ENCODE peak calls at places on chromosomes 11 and 22, in seven cellular contexts. A is adrenal gland; T is neuronal stem cell; F is stomach; M is psoas muscle; K is naive thymus-derived CD4-positive, alpha-beta T cell; Q is PC-3. Y is an unnamed sample. For H3K4me1 and H3K9me3, the result is how much of the 10 kb centered on the place peaks cover.

GRCh38 chr22:21760640-21761039 is 25.0 kb upstream of the YPEL1 start:
- DNase-seq in A (no peak), T (no peak), F (no peak), M (no peak), K (no peak), Q (peak), Y (no peak)

GRCh38 chr22:26550498-26551033 is 38.3 kb upstream of the TFIP11 start:
- DNase-seq in A (peak), T (no peak), F (no peak), M (no peak), K (no peak), Q (peak), Y (no peak)

GRCh38 chr11:83025267-83025704 is 46.4 kb downstream of the RAB30 start:
- DNase-seq in A (no peak), T (no peak), F (no peak), M (no peak), K (no peak), Q (peak), Y (peak)

GRCh38 chr22:46464701-46465347 is 72.6 kb downstream of the CELSR1 start:
- DNase-seq in A (no peak), T (no peak), F (no peak), M (no peak), K (no peak), Q (no peak), Y (no peak)

GRCh38 chr22:36775589-36775965 is 342 bp downstream of the IFT27 start:
- DNase-seq in A (peak), T (peak), F (peak), M (peak), K (no peak), Q (peak), Y (peak)

GRCh38 chr11:61134801-61135257 is 26.4 kb downstream of the VPS37C start:
- DNase-seq in A (no peak), T (no peak), F (no peak), M (peak), K (no peak), Q (no peak), Y (no peak)

GRCh38 chr11:132301900-132302299 is 931.5 kb downstream of the NTM start:
- DNase-seq in A (no peak), T (no peak), F (no peak), M (no peak), K (no peak), Q (no peak), Y (no peak)

GRCh38 chr11:112837162-112837826 is 123.9 kb upstream of the NCAM1 start:
- DNase-seq in A (peak), T (no peak), F (peak), M (no peak), K (no peak), Q (peak), Y (no peak)

GRCh38 chr11:75147875-75148263 is 3.0 kb upstream of the SLCO2B1 start:
- DNase-seq in A (peak), T (no peak), F (no peak), M (peak), K (no peak), Q (no peak), Y (no peak)

GRCh38 chr11:99020324-99021225 is at the start of gene CNTN5:
- DNase-seq in A (peak), T (peak), F (no peak), M (peak), K (no peak), Q (peak), Y (no peak)

GRCh38 chr11:109892321-109892794 is 200.8 kb upstream of the ZC3H12C start:
- DNase-seq in A (no peak), T (no peak), F (no peak), M (no peak), K (no peak), Q (peak), Y (no peak)

GRCh38 chr22:27662359-27663030 is 139.1 kb downstream of the MN1 start:
- DNase-seq in A (peak), T (no peak), F (peak), M (peak), K (no peak), Q (no peak), Y (no peak)

GRCh38 chr11:129694538-129694937 is 121.1 kb upstream of the TMEM45B start:
- DNase-seq in A (no peak), T (no peak), F (no peak), M (no peak), K (no peak), Q (peak), Y (no peak)

GRCh38 chr11:33779849-33780528 is 5.7 kb upstream of the FBXO3 start:
- DNase-seq in A (no peak), T (no peak), F (no peak), M (no peak), K (no peak), Q (no peak), Y (no peak)

GRCh38 chr11:130464289-130464812 is 15.9 kb downstream of the ADAMTS15 start:
- DNase-seq in A (no peak), T (no peak), F (no peak), M (no peak), K (no peak), Q (no peak), Y (no peak)

GRCh38 chr22:17964153-17964552 is 60.2 kb downstream of the MICAL3 start:
- DNase-seq in A (no peak), T (no peak), F (no peak), M (no peak), K (no peak), Q (no peak), Y (no peak)

GRCh38 chr22:31577711-31578110 is 81.4 kb downstream of the SFI1 start:
- DNase-seq in A (no peak), T (no peak), F (no peak), M (no peak), K (no peak), Q (no peak), Y (no peak)

GRCh38 chr11:64564947-64565889 is 25.8 kb upstream of the SLC22A12 start:
- DNase-seq in A (no peak), T (no peak), F (no peak), M (no peak), K (no peak), Q (no peak), Y (no peak)

GRCh38 chr11:47020793-47021624 is 84.4 kb downstream of the CSTPP1 start:
- DNase-seq in A (no peak), T (peak), F (no peak), M (no peak), K (no peak), Q (no peak), Y (no peak)

GRCh38 chr11:118068206-118068944 is 8.5 kb upstream of the TMPRSS4 start:
- DNase-seq in A (no peak), T (no peak), F (no peak), M (no peak), K (no peak), Q (no peak), Y (no peak)

GRCh38 chr22:19287889-19288288 is 3.6 kb downstream of the CLTCL1 start:
- DNase-seq in A (no peak), T (no peak), F (no peak), M (no peak), K (no peak), Q (peak), Y (no peak)

GRCh38 chr22:36546092-36546804 is 17.3 kb upstream of the EIF3D start:
- DNase-seq in A (peak), T (peak), F (no peak), M (peak), K (peak), Q (peak), Y (no peak)

GRCh38 chr11:78031629-78032028 is 8.6 kb upstream of the KCTD14 start:
- DNase-seq in A (no peak), T (no peak), F (no peak), M (no peak), K (no peak), Q (no peak), Y (no peak)

GRCh38 chr22:46813816-46814597 is 51.6 kb downstream of the TBC1D22A start:
- DNase-seq in A (peak), T (no peak), F (peak), M (no peak), K (no peak), Q (no peak), Y (no peak)

GRCh38 chr11:111406091-111406490 is 27.0 kb upstream of the POU2AF1 start:
- DNase-seq in A (no peak), T (no peak), F (no peak), M (no peak), K (no peak), Q (no peak), Y (no peak)

GRCh38 chr22:23655891-23656475 is 23.9 kb upstream of the DRICH1 start:
- DNase-seq in A (no peak), T (no peak), F (no peak), M (no peak), K (no peak), Q (no peak), Y (no peak)

GRCh38 chr22:23652286-23652685 is 20.2 kb upstream of the DRICH1 start:
- DNase-seq in A (no peak), T (no peak), F (no peak), M (no peak), K (no peak), Q (no peak), Y (no peak)

GRCh38 chr22:23652711-23653110 is 20.6 kb upstream of the DRICH1 start:
- DNase-seq in A (no peak), T (no peak), F (no peak), M (no peak), K (no peak), Q (no peak), Y (no peak)

GRCh38 chr22:23657712-23658111 is 25.6 kb upstream of the DRICH1 start:
- DNase-seq in A (no peak), T (no peak), F (no peak), M (no peak), K (no peak), Q (no peak), Y (no peak)
- H3K4me1 ChIP-seq in A (under half), T (under half), F (under half), M (under half), K (under half), Q (under half), Y (under half)

DNA sequence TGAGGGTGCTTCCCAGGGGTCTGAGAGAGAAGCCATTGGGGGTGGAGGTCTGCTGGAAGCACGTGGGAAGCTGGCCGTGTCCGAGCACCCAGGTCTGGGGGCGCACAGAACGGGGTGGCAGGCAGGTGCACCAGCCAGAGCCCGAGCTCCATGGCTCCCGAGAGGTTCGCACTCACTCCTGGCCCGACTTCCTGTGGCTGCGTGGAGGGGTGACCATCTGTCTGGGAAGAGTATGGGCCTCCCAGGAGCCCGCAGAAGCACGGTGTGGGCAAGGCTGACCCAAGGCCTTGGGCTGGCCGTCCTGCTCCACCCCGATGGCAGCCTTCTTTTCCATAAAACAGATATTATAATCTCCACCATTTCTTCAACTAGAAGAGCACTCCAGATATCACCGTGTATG is 256.0 kb upstream of the B3GAT1 start:
- DNase-seq in A (no peak), T (no peak), F (peak), M (no peak), K (no peak), Q (no peak), Y (no peak)
- H3K9me3 ChIP-seq in A (under half), T (under half), F (under half), M (under half), K (under half), Q (under half), Y (under half)

DNA sequence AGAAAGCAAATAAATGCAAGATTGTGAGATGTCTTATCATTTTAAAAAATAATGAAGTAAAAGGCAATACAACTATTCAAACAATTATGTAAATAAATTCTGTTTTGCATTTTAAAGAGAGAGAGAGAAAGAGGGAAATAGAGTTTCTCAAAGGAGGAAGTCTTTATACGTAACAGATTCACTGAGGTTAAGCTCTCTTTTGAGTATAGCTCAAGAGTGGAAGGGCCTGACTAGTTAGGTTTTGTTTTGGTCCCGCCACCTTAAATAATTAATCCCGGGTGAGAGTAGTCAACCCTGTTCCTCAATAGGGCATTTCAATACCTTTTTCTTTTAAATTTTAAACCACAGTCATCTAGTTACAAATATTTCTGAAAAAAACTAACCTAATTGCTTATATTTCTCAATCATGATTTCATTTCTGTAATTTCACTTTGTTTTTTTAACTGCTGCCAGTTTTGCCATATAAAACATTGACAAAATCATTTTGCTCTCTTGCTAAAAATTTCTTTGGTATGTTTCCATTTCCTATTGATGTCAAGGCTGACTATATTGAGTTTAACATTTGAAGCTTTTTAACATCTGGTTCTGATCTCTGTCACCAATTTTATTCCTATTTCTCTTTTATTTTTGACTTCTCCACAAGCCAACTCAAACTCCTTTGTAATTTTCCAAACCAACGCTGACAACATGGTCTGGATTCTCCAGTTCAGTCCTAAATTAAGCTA is 10.2 kb downstream of the OR10D3 start:
- DNase-seq in A (no peak), T (no peak), F (no peak), M (no peak), K (no peak), Q (no peak), Y (no peak)
- H3K4me1 ChIP-seq in A (under half), T (under half), F (under half), M (under half), K (under half), Q (under half), Y (under half)

GRCh38 chr22:43505896-43506295 is 94.1 kb downstream of the MPPED1 start:
- DNase-seq in A (no peak), T (no peak), F (no peak), M (no peak), K (no peak), Q (no peak), Y (no peak)
- H3K9me3 ChIP-seq in A (under half), T (under half), F (under half), M (under half), K (under half), Q (under half), Y (under half)

GRCh38 chr11:69383946-69384547 is 90.1 kb downstream of the MYEOV start:
- DNase-seq in A (peak), T (no peak), F (no peak), M (no peak), K (no peak), Q (no peak), Y (no peak)

GRCh38 chr11:69380921-69381581 is 87.1 kb downstream of the MYEOV start:
- DNase-seq in A (no peak), T (no peak), F (peak), M (peak), K (no peak), Q (no peak), Y (no peak)

GRCh38 chr11:69381681-69382130 is 87.8 kb downstream of the MYEOV start:
- DNase-seq in A (no peak), T (no peak), F (peak), M (peak), K (no peak), Q (no peak), Y (no peak)

GRCh38 chr11:69383372-69383771 is 89.4 kb downstream of the MYEOV start:
- DNase-seq in A (peak), T (no peak), F (peak), M (no peak), K (no peak), Q (no peak), Y (no peak)

GRCh38 chr11:69382131-69383128 is 88.5 kb downstream of the MYEOV start:
- DNase-seq in A (peak), T (no peak), F (peak), M (peak), K (no peak), Q (peak), Y (peak)
- H3K4me1 ChIP-seq in A (under half), T (under half), F (under half), M (under half), K (under half), Q (under half), Y (under half)

GRCh38 chr11:17371614-17372013 is 16.8 kb downstream of the KCNJ11 start:
- DNase-seq in A (no peak), T (no peak), F (no peak), M (no peak), K (no peak), Q (no peak), Y (no peak)
- H3K9me3 ChIP-seq in A (under half), T (under half), F (half or more), M (under half), K (under half), Q (under half), Y (under half)

DNA sequence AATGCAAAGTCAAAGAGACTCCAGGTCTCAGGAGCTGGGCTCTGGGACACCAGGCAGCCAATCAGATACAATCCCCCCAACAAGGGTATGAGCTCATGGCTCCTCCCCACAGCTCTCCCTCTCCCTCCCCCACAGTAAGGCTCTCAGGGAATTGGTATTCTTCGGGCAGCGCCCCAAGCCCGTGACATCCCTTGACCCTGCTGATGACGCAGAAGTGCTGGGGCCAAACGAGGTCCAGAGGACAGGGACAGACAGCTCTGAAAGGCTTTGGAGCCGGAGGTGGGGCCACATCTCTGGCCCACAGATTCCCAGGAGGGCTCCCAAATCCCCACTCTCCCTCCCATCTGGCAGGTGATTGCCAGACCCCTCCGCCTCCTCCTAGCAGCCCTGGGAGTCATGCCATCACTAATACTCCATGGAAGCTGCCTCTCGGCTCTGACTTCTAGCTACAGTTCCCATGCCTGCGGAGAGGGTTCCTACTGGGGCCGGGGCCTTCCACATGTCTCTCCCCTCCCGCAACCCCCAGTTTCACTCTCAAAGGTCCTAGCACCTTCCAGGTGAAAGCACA is 5.8 kb downstream of the USP2 start:
- DNase-seq in A (peak), T (no peak), F (no peak), M (peak), K (no peak), Q (no peak), Y (no peak)
- H3K4me1 ChIP-seq in A (under half), T (under half), F (under half), M (half or more), K (under half), Q (under half), Y (under half)

DNA sequence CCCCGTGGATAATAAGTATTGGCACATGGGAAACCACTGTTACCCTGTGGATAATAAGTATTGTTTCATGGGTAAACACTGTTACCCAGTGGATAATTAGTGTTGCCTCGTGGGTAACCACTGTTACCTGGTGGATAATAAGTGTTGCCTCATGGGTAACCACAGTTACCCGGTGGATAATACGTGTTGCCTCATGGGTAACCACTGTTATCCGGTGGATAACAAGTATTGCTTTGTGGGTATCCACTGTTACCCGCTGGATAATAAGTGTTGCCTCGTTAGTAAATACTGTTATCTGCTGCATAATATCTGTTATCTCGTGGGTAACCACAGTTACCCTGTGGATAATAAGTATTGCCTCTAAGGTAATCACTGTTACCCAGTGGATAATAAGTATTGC is 25.5 kb upstream of the NXPE4 start:
- DNase-seq in A (no peak), T (no peak), F (no peak), M (no peak), K (no peak), Q (no peak), Y (no peak)
- H3K9me3 ChIP-seq in A (under half), T (under half), F (under half), M (under half), K (under half), Q (half or more), Y (under half)

GRCh38 chr11:19511066-19511412 is 201.6 kb upstream of the NAV2 start:
- DNase-seq in A (no peak), T (no peak), F (no peak), M (no peak), K (no peak), Q (no peak), Y (no peak)
- H3K4me1 ChIP-seq in A (under half), T (under half), F (under half), M (under half), K (under half), Q (under half), Y (under half)